ENCODE peak calls at places on chromosomes 16 and 17, in five cellular contexts. One of them, this sample, is unnamed.

GRCh38 chr16:8936421-8936820 is 27.3 kb downstream of the USP7 start:
- DNase-seq in fibroblast of the aortic adventitia: peak; percentile 27
- DNase-seq in left ventricle myocardium inferior: no peak
- DNase-seq in transverse colon: peak; percentile 66
- DNase-seq in breast epithelium: no peak
- DNase-seq in this sample: no peak

GRCh38 chr17:82767041-82767754 is 15.3 kb downstream of the TBCD start:
- DNase-seq in left ventricle myocardium inferior: no peak
- DNase-seq in transverse colon: peak; percentile 72
- DNase-seq in fibroblast of the aortic adventitia: peak; percentile 36
- DNase-seq in breast epithelium: no peak
- DNase-seq in this sample: peak; percentile 49

GRCh38 chr16:12210258-12210880 is 233.8 kb downstream of the SNX29 start:
- DNase-seq in transverse colon: no peak
- DNase-seq in breast epithelium: no peak
- DNase-seq in fibroblast of the aortic adventitia: no peak
- DNase-seq in left ventricle myocardium inferior: no peak
- DNase-seq in this sample: no peak

GRCh38 chr17:57954421-57955182 is 610 bp downstream of the CUEDC1 start:
- DNase-seq in transverse colon: peak; percentile 66
- DNase-seq in left ventricle myocardium inferior: peak; percentile 91
- DNase-seq in fibroblast of the aortic adventitia: peak; percentile 65
- DNase-seq in breast epithelium: peak; percentile 70
- DNase-seq in this sample: no peak

GRCh38 chr17:36524428-36524876 is 10.2 kb downstream of the MYO19 start:
- DNase-seq in fibroblast of the aortic adventitia: no peak
- DNase-seq in left ventricle myocardium inferior: no peak
- DNase-seq in transverse colon: no peak
- DNase-seq in breast epithelium: no peak
- DNase-seq in this sample: no peak

GRCh38 chr17:77951123-77951522 is 7.4 kb upstream of the TNRC6C start:
- DNase-seq in breast epithelium: no peak
- DNase-seq in fibroblast of the aortic adventitia: no peak
- DNase-seq in transverse colon: no peak
- DNase-seq in left ventricle myocardium inferior: no peak
- DNase-seq in this sample: no peak

GRCh38 chr16:8866118-8866883 is 2.5 kb downstream of the CARHSP1 start:
- DNase-seq in fibroblast of the aortic adventitia: peak; percentile 48
- DNase-seq in transverse colon: peak; percentile 54
- DNase-seq in left ventricle myocardium inferior: peak; percentile 62
- DNase-seq in breast epithelium: no peak
- DNase-seq in this sample: no peak

GRCh38 chr16:9854665-9855064 is 327.6 kb downstream of the GRIN2A start:
- DNase-seq in breast epithelium: no peak
- DNase-seq in fibroblast of the aortic adventitia: peak; percentile 94
- DNase-seq in left ventricle myocardium inferior: no peak
- DNase-seq in transverse colon: no peak
- DNase-seq in this sample: no peak

GRCh38 chr16:1364510-1364909 is 12.8 kb downstream of the GNPTG start:
- DNase-seq in fibroblast of the aortic adventitia: no peak
- DNase-seq in transverse colon: no peak
- DNase-seq in breast epithelium: no peak
- DNase-seq in left ventricle myocardium inferior: no peak
- DNase-seq in this sample: no peak

GRCh38 chr16:1045363-1046270 is 26.9 kb upstream of the SSTR5 start:
- DNase-seq in fibroblast of the aortic adventitia: no peak
- DNase-seq in left ventricle myocardium inferior: no peak
- DNase-seq in breast epithelium: no peak
- DNase-seq in transverse colon: no peak
- DNase-seq in this sample: no peak

GRCh38 chr17:61476476-61477203 is 24.4 kb downstream of the TBX4 start:
- DNase-seq in left ventricle myocardium inferior: no peak
- DNase-seq in transverse colon: no peak
- DNase-seq in fibroblast of the aortic adventitia: no peak
- DNase-seq in breast epithelium: no peak
- DNase-seq in this sample: no peak

GRCh38 chr17:64112978-64113377 is 17.0 kb downstream of the ERN1 start:
- DNase-seq in breast epithelium: no peak
- DNase-seq in fibroblast of the aortic adventitia: no peak
- DNase-seq in left ventricle myocardium inferior: no peak
- DNase-seq in transverse colon: no peak
- DNase-seq in this sample: no peak

GRCh38 chr17:77793146-77793887 is 165.2 kb upstream of the TNRC6C start:
- DNase-seq in transverse colon: no peak
- DNase-seq in left ventricle myocardium inferior: no peak
- DNase-seq in breast epithelium: no peak
- DNase-seq in fibroblast of the aortic adventitia: no peak
- DNase-seq in this sample: no peak

GRCh38 chr17:61303334-61304096 is 96.1 kb upstream of the TBX2 start:
- DNase-seq in left ventricle myocardium inferior: no peak
- DNase-seq in breast epithelium: no peak
- DNase-seq in fibroblast of the aortic adventitia: no peak
- DNase-seq in transverse colon: no peak
- DNase-seq in this sample: no peak

GRCh38 chr17:31388770-31389672 is 2.5 kb upstream of the RAB11FIP4 start:
- DNase-seq in breast epithelium: no peak
- DNase-seq in left ventricle myocardium inferior: no peak
- DNase-seq in transverse colon: no peak
- DNase-seq in fibroblast of the aortic adventitia: no peak
- DNase-seq in this sample: no peak

GRCh38 chr17:1941241-1942065 is 83.7 kb downstream of the RTN4RL1 start:
- DNase-seq in transverse colon: no peak
- DNase-seq in breast epithelium: no peak
- DNase-seq in fibroblast of the aortic adventitia: no peak
- DNase-seq in left ventricle myocardium inferior: no peak
- DNase-seq in this sample: no peak

GRCh38 chr17:38469875-38470274 is 41.6 kb downstream of the ARHGAP23 start:
- DNase-seq in fibroblast of the aortic adventitia: peak; percentile 58
- DNase-seq in left ventricle myocardium inferior: no peak
- DNase-seq in transverse colon: no peak
- DNase-seq in breast epithelium: no peak
- DNase-seq in this sample: peak; percentile 66

GRCh38 chr16:20851601-20852000 is 45.3 kb downstream of the REXO5 start:
- DNase-seq in transverse colon: peak; percentile 66
- DNase-seq in breast epithelium: peak; percentile 66
- DNase-seq in left ventricle myocardium inferior: peak; percentile 78
- DNase-seq in fibroblast of the aortic adventitia: peak; percentile 99
- DNase-seq in this sample: no peak

GRCh38 chr16:30005341-30006094 is 5.3 kb downstream of the DOC2A start:
- DNase-seq in fibroblast of the aortic adventitia: peak; percentile 51
- DNase-seq in transverse colon: peak; percentile 37
- DNase-seq in breast epithelium: no peak
- DNase-seq in left ventricle myocardium inferior: no peak
- DNase-seq in this sample: no peak

GRCh38 chr16:53034306-53034705 is 18.4 kb downstream of the CHD9NB start:
- DNase-seq in left ventricle myocardium inferior: no peak
- DNase-seq in fibroblast of the aortic adventitia: no peak
- DNase-seq in breast epithelium: no peak
- DNase-seq in transverse colon: no peak
- DNase-seq in this sample: no peak

GRCh38 chr17:27456681-27457404 is 595 bp downstream of the KSR1 start:
- DNase-seq in left ventricle myocardium inferior: peak; percentile 20
- DNase-seq in transverse colon: peak; percentile 17
- DNase-seq in breast epithelium: no peak
- DNase-seq in fibroblast of the aortic adventitia: no peak
- DNase-seq in this sample: no peak

GRCh38 chr17:74987418-74987908 is at the start of gene CDR2L:
- DNase-seq in left ventricle myocardium inferior: peak; percentile 98
- DNase-seq in breast epithelium: peak; percentile 97
- DNase-seq in fibroblast of the aortic adventitia: peak; percentile 88
- DNase-seq in transverse colon: peak; percentile 97
- DNase-seq in this sample: peak; percentile 93

GRCh38 chr17:31595076-31595475 is 203.6 kb downstream of the RAB11FIP4 start:
- DNase-seq in fibroblast of the aortic adventitia: peak; percentile 31
- DNase-seq in left ventricle myocardium inferior: no peak
- DNase-seq in breast epithelium: no peak
- DNase-seq in transverse colon: no peak
- DNase-seq in this sample: no peak

GRCh38 chr17:81091774-81092517 is 57.0 kb downstream of the BAIAP2 start:
- DNase-seq in transverse colon: no peak
- DNase-seq in fibroblast of the aortic adventitia: no peak
- DNase-seq in breast epithelium: no peak
- DNase-seq in left ventricle myocardium inferior: no peak
- DNase-seq in this sample: no peak

GRCh38 chr17:81536299-81537290 is 8.4 kb downstream of the FSCN2 start:
- DNase-seq in breast epithelium: no peak
- DNase-seq in transverse colon: no peak
- DNase-seq in left ventricle myocardium inferior: no peak
- DNase-seq in fibroblast of the aortic adventitia: no peak
- DNase-seq in this sample: no peak

GRCh38 chr17:38658741-38659345 is 15.9 kb downstream of the EPOP start:
- DNase-seq in transverse colon: no peak
- DNase-seq in fibroblast of the aortic adventitia: no peak
- DNase-seq in breast epithelium: no peak
- DNase-seq in left ventricle myocardium inferior: peak; percentile 27
- DNase-seq in this sample: no peak

GRCh38 chr16:27222499-27223225 is 19.3 kb downstream of the KDM8 start:
- DNase-seq in left ventricle myocardium inferior: peak; percentile 76
- DNase-seq in breast epithelium: no peak
- DNase-seq in transverse colon: peak; percentile 29
- DNase-seq in fibroblast of the aortic adventitia: peak; percentile 83
- DNase-seq in this sample: no peak

GRCh38 chr16:4538386-4539235 is at the start of gene CDIP1:
- DNase-seq in transverse colon: peak; percentile 97
- DNase-seq in fibroblast of the aortic adventitia: peak; percentile 93
- DNase-seq in breast epithelium: peak; percentile 99
- DNase-seq in left ventricle myocardium inferior: peak; percentile 97
- DNase-seq in this sample: peak; percentile 98

GRCh38 chr17:82442643-82443464 is 7.7 kb downstream of the CYBC1 start:
- DNase-seq in breast epithelium: no peak
- DNase-seq in fibroblast of the aortic adventitia: no peak
- DNase-seq in left ventricle myocardium inferior: no peak
- DNase-seq in transverse colon: no peak
- DNase-seq in this sample: no peak

GRCh38 chr17:82011617-82012481 is 10.8 kb downstream of the CENPX start:
- DNase-seq in left ventricle myocardium inferior: no peak
- DNase-seq in breast epithelium: no peak
- DNase-seq in fibroblast of the aortic adventitia: no peak
- DNase-seq in transverse colon: no peak
- DNase-seq in this sample: no peak

GRCh38 chr17:27473748-27474609 is 17.7 kb downstream of the KSR1 start:
- DNase-seq in breast epithelium: no peak
- DNase-seq in left ventricle myocardium inferior: peak; percentile 63
- DNase-seq in fibroblast of the aortic adventitia: no peak
- DNase-seq in transverse colon: no peak
- DNase-seq in this sample: no peak

GRCh38 chr17:79870540-79870939 is 31.3 kb upstream of the CBX4 start:
- DNase-seq in transverse colon: no peak
- DNase-seq in breast epithelium: no peak
- DNase-seq in fibroblast of the aortic adventitia: no peak
- DNase-seq in left ventricle myocardium inferior: no peak
- DNase-seq in this sample: no peak

GRCh38 chr16:20084624-20085226 is 11.0 kb upstream of the GPR139 start:
- DNase-seq in transverse colon: no peak
- DNase-seq in breast epithelium: no peak
- DNase-seq in fibroblast of the aortic adventitia: no peak
- DNase-seq in left ventricle myocardium inferior: no peak
- DNase-seq in this sample: no peak

GRCh38 chr17:46770818-46771600 is 47.5 kb downstream of the WNT3 start:
- DNase-seq in left ventricle myocardium inferior: peak; percentile 29
- DNase-seq in transverse colon: peak; percentile 54
- DNase-seq in fibroblast of the aortic adventitia: no peak
- DNase-seq in breast epithelium: no peak
- DNase-seq in this sample: no peak

GRCh38 chr17:62073993-62074392 is 8.9 kb upstream of the MED13 start:
- DNase-seq in left ventricle myocardium inferior: no peak
- DNase-seq in breast epithelium: no peak
- DNase-seq in fibroblast of the aortic adventitia: no peak
- DNase-seq in transverse colon: no peak
- DNase-seq in this sample: no peak

GRCh38 chr17:33949100-33949499 is 306.0 kb upstream of the CCL2 start:
- DNase-seq in breast epithelium: no peak
- DNase-seq in transverse colon: no peak
- DNase-seq in fibroblast of the aortic adventitia: no peak
- DNase-seq in left ventricle myocardium inferior: no peak
- DNase-seq in this sample: no peak
- TF ChIP-seq CTCF in breast epithelium: no peak
- TF ChIP-seq CTCF in transverse colon: no peak
- TF ChIP-seq CTCF in fibroblast of the aortic adventitia: no peak
- TF ChIP-seq CTCF in left ventricle myocardium inferior: peak; percentile 32
- TF ChIP-seq CTCF in this sample: no peak

GRCh38 chr16:66660422-66661209 is 35.9 kb downstream of the CMTM4 start:
- DNase-seq in transverse colon: peak; percentile 38
- DNase-seq in fibroblast of the aortic adventitia: peak; percentile 82
- DNase-seq in breast epithelium: no peak
- DNase-seq in left ventricle myocardium inferior: peak; percentile 60
- DNase-seq in this sample: no peak
- TF ChIP-seq CTCF in transverse colon: peak; percentile 9
- TF ChIP-seq CTCF in fibroblast of the aortic adventitia: peak; percentile 52
- TF ChIP-seq CTCF in breast epithelium: peak; percentile 21
- TF ChIP-seq CTCF in left ventricle myocardium inferior: peak; percentile 40
- TF ChIP-seq CTCF in this sample: no peak

GRCh38 chr16:72021043-72021442 is 12.5 kb downstream of the DHODH start:
- DNase-seq in transverse colon: no peak
- DNase-seq in breast epithelium: no peak
- DNase-seq in left ventricle myocardium inferior: no peak
- DNase-seq in fibroblast of the aortic adventitia: no peak
- DNase-seq in this sample: no peak
- TF ChIP-seq CTCF in transverse colon: no peak
- TF ChIP-seq CTCF in breast epithelium: no peak
- TF ChIP-seq CTCF in left ventricle myocardium inferior: peak; percentile 20
- TF ChIP-seq CTCF in fibroblast of the aortic adventitia: peak; percentile 25
- TF ChIP-seq CTCF in this sample: no peak

DNA sequence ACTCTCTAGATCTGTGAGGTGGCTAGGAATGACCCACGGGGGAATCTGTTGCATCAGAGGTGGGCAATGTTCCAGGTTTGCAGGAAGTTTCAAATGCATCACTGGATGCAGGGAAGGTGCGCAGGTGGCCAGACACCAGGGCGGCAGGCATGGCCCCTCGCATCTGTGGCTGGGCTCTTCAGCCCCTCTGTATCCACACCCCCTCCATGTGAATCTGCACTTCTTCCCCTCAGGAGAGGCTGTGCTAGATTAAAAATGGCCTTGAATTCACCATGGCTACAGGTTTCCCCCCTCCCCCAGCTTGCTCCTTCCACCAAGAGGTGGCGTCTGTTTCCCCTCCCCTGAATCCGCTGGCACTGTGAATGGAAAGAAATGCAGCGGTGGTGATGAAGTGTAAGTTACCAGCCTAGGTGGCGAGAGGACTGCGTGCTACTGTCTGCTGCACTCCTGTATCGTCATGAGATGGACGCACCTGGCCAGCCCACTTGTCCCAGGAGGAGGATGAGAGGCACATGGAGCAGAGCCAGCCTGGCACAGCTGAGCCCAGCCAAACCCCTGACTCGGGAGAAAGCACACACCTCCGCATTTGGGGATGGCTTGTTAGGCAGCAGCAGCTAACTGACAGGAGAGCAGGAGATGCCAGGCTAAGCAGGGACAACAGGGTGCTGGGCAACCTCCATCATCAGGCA is 26.3 kb downstream of the TNFRSF13B start:
- DNase-seq in fibroblast of the aortic adventitia: no peak
- DNase-seq in breast epithelium: no peak
- DNase-seq in left ventricle myocardium inferior: no peak
- DNase-seq in transverse colon: no peak
- DNase-seq in this sample: no peak
- TF ChIP-seq CTCF in fibroblast of the aortic adventitia: no peak
- TF ChIP-seq CTCF in breast epithelium: no peak
- TF ChIP-seq CTCF in left ventricle myocardium inferior: no peak
- TF ChIP-seq CTCF in transverse colon: no peak
- TF ChIP-seq CTCF in this sample: no peak